ENCODE peak calls at places on chromosomes 5 and 9, in five cellular contexts. One of them, this sample, is unnamed. For H3K4me1 and H3K36me3, the result is how much of the 10 kb centered on the place peaks cover.

GRCh38 chr5:62029303-62029702 is 276.7 kb upstream of the KIF2A start:
- DNase-seq in astrocyte: peak
- DNase-seq in GM23248: peak
- DNase-seq in stomach: no peak
- DNase-seq in CD8-positive, alpha-beta T cell: no peak
- DNase-seq in this sample: no peak

GRCh38 chr5:84450617-84451414 is 66.1 kb upstream of the EDIL3 start:
- DNase-seq in astrocyte: no peak
- DNase-seq in CD8-positive, alpha-beta T cell: no peak
- DNase-seq in stomach: no peak
- DNase-seq in GM23248: peak
- DNase-seq in this sample: no peak

GRCh38 chr5:63923914-63924313 is 38.3 kb downstream of the HTR1A start:
- DNase-seq in CD8-positive, alpha-beta T cell: no peak
- DNase-seq in stomach: peak
- DNase-seq in GM23248: no peak
- DNase-seq in astrocyte: no peak
- DNase-seq in this sample: peak

GRCh38 chr9:79360387-79361347 is 211.1 kb upstream of the TLE4 start:
- DNase-seq in CD8-positive, alpha-beta T cell: no peak
- DNase-seq in astrocyte: peak
- DNase-seq in GM23248: peak
- DNase-seq in stomach: no peak
- DNase-seq in this sample: no peak

GRCh38 chr9:81431662-81432061 is 257.7 kb downstream of the TLE1 start:
- DNase-seq in CD8-positive, alpha-beta T cell: no peak
- DNase-seq in stomach: no peak
- DNase-seq in GM23248: peak
- DNase-seq in astrocyte: peak
- DNase-seq in this sample: no peak

GRCh38 chr5:178349607-178350353 is 117.2 kb upstream of the PHYKPL start:
- DNase-seq in stomach: no peak
- DNase-seq in GM23248: no peak
- DNase-seq in CD8-positive, alpha-beta T cell: no peak
- DNase-seq in astrocyte: no peak
- DNase-seq in this sample: no peak

GRCh38 chr9:22102347-22103053 is 93.4 kb upstream of the CDKN2B start:
- DNase-seq in GM23248: no peak
- DNase-seq in CD8-positive, alpha-beta T cell: no peak
- DNase-seq in stomach: no peak
- DNase-seq in astrocyte: no peak
- DNase-seq in this sample: no peak

GRCh38 chr5:139369181-139369580 is 13.9 kb downstream of the SLC23A1 start:
- DNase-seq in stomach: no peak
- DNase-seq in CD8-positive, alpha-beta T cell: no peak
- DNase-seq in GM23248: peak
- DNase-seq in astrocyte: peak
- DNase-seq in this sample: no peak

GRCh38 chr5:135850671-135851070 is 16.2 kb downstream of the SLC25A48 start:
- DNase-seq in astrocyte: no peak
- DNase-seq in stomach: no peak
- DNase-seq in CD8-positive, alpha-beta T cell: no peak
- DNase-seq in GM23248: no peak
- DNase-seq in this sample: no peak
- H3K27ac ChIP-seq in astrocyte: no peak
- H3K27ac ChIP-seq in stomach: no peak
- H3K27ac ChIP-seq in CD8-positive, alpha-beta T cell: no peak
- H3K27ac ChIP-seq in GM23248: no peak
- H3K27ac ChIP-seq in this sample: no peak

DNA sequence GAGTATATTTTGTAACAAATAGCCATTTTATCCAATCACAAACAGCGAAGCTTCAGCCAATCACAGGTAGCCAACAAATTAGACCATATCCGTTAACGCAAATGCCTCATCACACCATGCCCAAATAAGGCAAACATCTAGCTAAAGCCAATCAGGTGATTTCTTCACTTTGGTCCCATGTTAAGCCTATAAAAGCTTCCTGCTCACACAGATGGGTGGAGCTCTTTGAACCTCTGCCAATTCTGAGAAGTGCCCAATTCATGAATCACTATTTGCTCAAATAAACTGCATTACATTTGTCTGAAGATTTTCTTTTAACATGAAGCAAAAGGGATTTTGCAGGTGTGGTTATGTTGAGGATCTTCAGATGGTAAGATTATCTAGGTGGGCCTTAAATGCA is 127.6 kb upstream of the TARS1 start:
- DNase-seq in CD8-positive, alpha-beta T cell: no peak
- DNase-seq in astrocyte: peak
- DNase-seq in stomach: no peak
- DNase-seq in GM23248: peak
- DNase-seq in this sample: peak
- H3K4me1 ChIP-seq in CD8-positive, alpha-beta T cell: under half
- H3K4me1 ChIP-seq in astrocyte: under half
- H3K4me1 ChIP-seq in stomach: under half
- H3K4me1 ChIP-seq in GM23248: half or more
- H3K4me1 ChIP-seq in this sample: under half

DNA sequence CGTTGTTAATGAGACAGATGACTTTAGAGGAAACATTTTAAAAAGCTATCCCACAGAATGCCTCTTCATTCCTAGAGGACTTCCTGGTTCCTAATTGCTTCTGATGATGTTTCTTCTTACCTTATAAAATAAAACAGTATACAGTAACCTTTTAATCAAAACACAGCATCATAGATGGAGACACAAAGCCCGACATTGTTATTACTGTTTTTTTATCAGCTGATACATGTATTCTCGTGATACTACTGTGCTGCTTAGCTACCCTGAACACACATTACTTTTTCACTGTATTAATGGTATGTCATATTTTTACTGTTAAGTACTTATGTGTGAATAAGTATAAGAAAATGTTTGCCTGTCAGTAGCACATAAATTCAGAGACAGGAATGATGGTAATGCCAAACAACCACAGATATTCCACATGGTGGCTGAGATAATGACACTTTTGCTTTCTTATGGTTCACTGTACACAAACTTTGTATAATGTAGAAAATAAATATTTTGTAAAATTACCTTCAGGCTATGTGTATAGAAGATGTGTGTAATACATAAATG is 68.7 kb downstream of the RAB24 start:
- DNase-seq in CD8-positive, alpha-beta T cell: no peak
- DNase-seq in GM23248: peak
- DNase-seq in stomach: no peak
- DNase-seq in astrocyte: peak
- DNase-seq in this sample: no peak
- H3K36me3 ChIP-seq in CD8-positive, alpha-beta T cell: under half
- H3K36me3 ChIP-seq in GM23248: under half
- H3K36me3 ChIP-seq in stomach: half or more
- H3K36me3 ChIP-seq in astrocyte: under half
- H3K36me3 ChIP-seq in this sample: under half

DNA sequence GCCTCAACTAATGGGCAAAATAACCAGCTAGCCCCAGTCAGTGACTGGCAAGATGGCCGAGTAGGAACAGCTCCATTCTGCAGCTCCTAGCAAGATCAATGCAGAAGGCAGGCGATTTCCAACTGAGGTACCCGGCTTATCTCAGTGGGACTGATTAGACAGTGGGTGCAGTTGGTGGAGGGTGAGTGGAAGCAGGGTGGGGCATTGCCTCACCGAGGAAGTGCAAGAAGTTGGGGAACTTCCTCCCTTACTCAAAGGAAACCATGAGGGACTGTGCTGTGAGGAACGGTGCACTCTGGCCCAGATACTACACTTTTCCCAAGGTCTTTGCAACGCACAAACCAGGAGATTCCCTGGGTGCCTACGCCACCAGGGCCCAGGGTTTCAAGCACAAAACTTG is 9.6 kb upstream of the BTNL8 start:
- DNase-seq in GM23248: no peak
- DNase-seq in CD8-positive, alpha-beta T cell: no peak
- DNase-seq in stomach: peak
- DNase-seq in astrocyte: no peak
- DNase-seq in this sample: no peak
- H3K27ac ChIP-seq in GM23248: no peak
- H3K27ac ChIP-seq in CD8-positive, alpha-beta T cell: no peak
- H3K27ac ChIP-seq in stomach: no peak
- H3K27ac ChIP-seq in astrocyte: no peak
- H3K27ac ChIP-seq in this sample: no peak

This sample was measured in adrenal gland.